ENCODE peak calls at places on chromosomes 11 and 22, in ten cellular contexts. M, Y, P, O, A, R, T, B, E and X are unnamed samples.

GRCh38 chr11:125393331-125393730 is 102.7 kb downstream of the FEZ1 start:
- DNase-seq in Y (no peak), E (no peak), R (no peak), M (no peak), P (no peak), O (no peak), T (no peak), A (no peak), B (no peak), X (peak)

GRCh38 chr11:39341461-39341860 is 2118.0 kb downstream of the LRRC4C start:
- DNase-seq in A (no peak), O (no peak), M (no peak), Y (no peak), E (no peak), P (no peak), R (no peak), B (no peak), T (no peak), X (no peak)

GRCh38 chr22:29204617-29205183 is 996 bp upstream of the EMID1 start:
- DNase-seq in R (no peak), P (no peak), B (no peak), Y (no peak), E (peak), T (no peak), O (no peak), A (no peak), M (no peak), X (no peak)

GRCh38 chr22:28142361-28142801 is 223.3 kb upstream of the PITPNB start:
- DNase-seq in A (peak), E (no peak), Y (no peak), B (no peak), O (no peak), R (peak), M (no peak), T (no peak), P (no peak), X (no peak)

GRCh38 chr11:134176284-134176683 is 47.5 kb downstream of the NCAPD3 start:
- DNase-seq in T (no peak), Y (no peak), P (no peak), O (no peak), M (no peak), R (no peak), B (no peak), E (no peak), A (no peak), X (no peak)

GRCh38 chr11:17405232-17406005 is 17.0 kb upstream of the KCNJ11 start:
- DNase-seq in B (no peak), Y (peak), P (no peak), T (no peak), E (peak), A (no peak), M (no peak), O (peak), R (peak), X (peak)

GRCh38 chr22:46763051-46763705 is 728 bp downstream of the TBC1D22A start:
- DNase-seq in A (no peak), M (peak), T (no peak), O (no peak), Y (peak), E (peak), P (no peak), B (no peak), R (peak), X (no peak)

GRCh38 chr11:35360059-35360530 is 59.3 kb downstream of the SLC1A2 start:
- DNase-seq in T (no peak), M (no peak), Y (no peak), O (no peak), R (no peak), A (no peak), E (no peak), B (no peak), P (no peak), X (no peak)

GRCh38 chr11:34128824-34129223 is 23.4 kb downstream of the NAT10 start:
- DNase-seq in Y (no peak), M (no peak), A (no peak), R (no peak), E (no peak), B (no peak), P (no peak), T (no peak), O (no peak), X (no peak)

GRCh38 chr11:39367526-39367925 is 2091.9 kb downstream of the LRRC4C start:
- DNase-seq in O (no peak), A (no peak), M (no peak), E (no peak), B (no peak), T (no peak), R (no peak), P (no peak), Y (no peak), X (no peak)

GRCh38 chr11:17547051-17547577 is at the start of gene OTOG:
- DNase-seq in O (no peak), M (no peak), P (peak), A (peak), T (peak), E (peak), Y (no peak), R (peak), B (no peak), X (peak)

GRCh38 chr11:96134622-96135021 is 208.4 kb downstream of the MAML2 start:
- DNase-seq in P (no peak), M (no peak), E (no peak), R (peak), Y (no peak), A (no peak), B (no peak), O (no peak), T (no peak), X (no peak)

GRCh38 chr11:101508370-101508769 is 75.4 kb downstream of the TRPC6 start:
- DNase-seq in E (no peak), T (no peak), A (no peak), B (no peak), P (no peak), Y (no peak), M (no peak), R (no peak), O (no peak), X (no peak)

GRCh38 chr11:43359432-43359818 is 705 bp downstream of the TTC17 start:
- DNase-seq in B (no peak), M (no peak), Y (peak), A (no peak), R (peak), E (peak), T (no peak), O (no peak), P (no peak), X (peak)

GRCh38 chr11:117089685-117090084 is 8.5 kb downstream of the SIK3 start:
- DNase-seq in A (peak), Y (no peak), B (no peak), E (no peak), M (no peak), R (no peak), T (no peak), P (no peak), O (no peak), X (no peak)

GRCh38 chr11:30478923-30479322 is 107.2 kb downstream of the MPPED2 start:
- DNase-seq in E (no peak), B (no peak), P (no peak), A (no peak), T (no peak), O (no peak), R (no peak), M (no peak), Y (no peak), X (no peak)